ENCODE peak calls at places on chromosomes 12 and 14, in eight cellular contexts. Q, R, V, A, H, L, E and D are unnamed samples.

GRCh38 chr14:99598774-99599173 is 5.2 kb downstream of the CCDC85C start:
- DNase-seq in Q (no peak), R (no peak), V (no peak), A (no peak), H (no peak), L (no peak), E (no peak), D (no peak)

GRCh38 chr12:30795660-30796507 is 41.1 kb upstream of the CAPRIN2 start:
- DNase-seq in Q (peak), R (no peak), V (peak), A (peak), H (no peak), L (peak), E (peak), D (peak)

GRCh38 chr14:93926873-93927571 is at the start of gene FAM181A:
- DNase-seq in Q (no peak), R (no peak), V (no peak), A (no peak), H (no peak), L (no peak), E (no peak), D (no peak)

GRCh38 chr12:106984588-106985137 is 2.3 kb downstream of the MTERF2 start:
- DNase-seq in Q (no peak), R (no peak), V (no peak), A (no peak), H (no peak), L (no peak), E (no peak), D (no peak)

GRCh38 chr14:60756847-60757246 is 22.3 kb downstream of the MNAT1 start:
- DNase-seq in Q (peak), R (no peak), V (no peak), A (peak), H (no peak), L (no peak), E (no peak), D (no peak)

GRCh38 chr14:49173765-49174373 is 412.3 kb downstream of the RPS29 start:
- DNase-seq in Q (peak), R (peak), V (no peak), A (peak), H (no peak), L (no peak), E (no peak), D (peak)

GRCh38 chr12:126617312-126617711 is 1552.1 kb downstream of the AACS start:
- DNase-seq in Q (no peak), R (no peak), V (no peak), A (peak), H (no peak), L (no peak), E (no peak), D (peak)

GRCh38 chr12:68913682-68914081 is 19.3 kb downstream of the CPM start:
- DNase-seq in Q (peak), R (no peak), V (no peak), A (no peak), H (no peak), L (no peak), E (no peak), D (no peak)

GRCh38 chr12:10205251-10205807 is 7.3 kb upstream of the GABARAPL1 start:
- DNase-seq in Q (peak), R (no peak), V (no peak), A (peak), H (no peak), L (no peak), E (no peak), D (no peak)